ENCODE peak calls at places on chromosomes 12 and 14, in eight cellular contexts. P is HepG2; O is transverse colon; J is lung; U is pancreas; R is endodermal cell; N is CD4-positive, alpha-beta memory T cell; G is upper lobe of right lung. D is an unnamed sample. For H3K9me3, the result is how much of the 10 kb centered on the place peaks cover.

GRCh38 chr12:124469193-124469888 is 98.1 kb downstream of the NCOR2 start:
- DNase-seq in O (no peak), G (no peak), J (no peak), P (no peak), R (peak), N (peak), U (no peak), D (no peak)

GRCh38 chr12:5383961-5384360 is 47.9 kb upstream of the NTF3 start:
- DNase-seq in G (no peak), U (no peak), J (no peak), N (no peak), P (no peak), O (no peak), R (no peak), D (no peak)

GRCh38 chr12:58441483-58441882 is 478.8 kb downstream of the LRIG3 start:
- DNase-seq in G (no peak), J (no peak), U (no peak), R (no peak), P (no peak), N (no peak), O (no peak), D (no peak)

GRCh38 chr12:89433634-89434033 is 81.3 kb upstream of the DUSP6 start:
- DNase-seq in P (no peak), J (no peak), O (no peak), U (no peak), N (no peak), G (no peak), R (no peak), D (no peak)

GRCh38 chr14:47277703-47278102 is 397.7 kb downstream of the MDGA2 start:
- DNase-seq in G (no peak), P (no peak), O (no peak), N (no peak), J (peak), R (peak), U (no peak), D (no peak)

GRCh38 chr12:90974286-90974685 is 19.3 kb upstream of the CCER1 start:
- DNase-seq in U (no peak), R (no peak), N (no peak), O (no peak), J (no peak), P (no peak), G (no peak), D (no peak)

GRCh38 chr14:90045608-90046007 is 16.2 kb upstream of the KCNK13 start:
- DNase-seq in O (no peak), J (no peak), U (no peak), R (no peak), G (no peak), P (peak), N (no peak), D (no peak)

GRCh38 chr14:75274899-75275569 is 3.6 kb upstream of the FOS start:
- DNase-seq in N (peak), G (peak), R (peak), J (peak), O (peak), P (no peak), U (peak), D (no peak)

GRCh38 chr14:53338192-53338591 is 185.1 kb upstream of the DDHD1 start:
- DNase-seq in J (no peak), R (no peak), P (no peak), O (no peak), N (no peak), G (no peak), U (no peak), D (peak)

GRCh38 chr14:104254735-104255400 is 116.5 kb downstream of the KIF26A start:
- DNase-seq in U (no peak), N (no peak), R (no peak), O (no peak), P (no peak), G (no peak), J (no peak), D (no peak)

GRCh38 chr14:67359319-67359774 is 257 bp downstream of the ATP6V1D start:
- DNase-seq in N (no peak), U (peak), R (no peak), J (peak), G (no peak), P (peak), O (peak), D (peak)

GRCh38 chr12:106084048-106084671 is 54.6 kb downstream of the NUAK1 start:
- DNase-seq in N (no peak), O (no peak), R (peak), G (no peak), J (no peak), U (no peak), P (peak), D (no peak)

GRCh38 chr12:109621864-109622485 is 48.4 kb downstream of the MVK start:
- DNase-seq in U (no peak), O (no peak), R (no peak), N (no peak), J (no peak), P (no peak), G (no peak), D (no peak)

GRCh38 chr12:94676922-94677321 is 26.6 kb upstream of the TMCC3 start:
- DNase-seq in O (no peak), G (no peak), P (no peak), J (no peak), N (no peak), U (no peak), R (peak), D (no peak)

GRCh38 chr14:45198551-45198950 is 54.5 kb downstream of the MIS18BP1 start:
- DNase-seq in P (no peak), G (no peak), U (no peak), N (no peak), J (no peak), O (no peak), R (no peak), D (no peak)

GRCh38 chr12:47219243-47219642 is 139.5 kb upstream of the AMIGO2 start:
- DNase-seq in N (no peak), G (no peak), J (no peak), O (no peak), R (no peak), P (no peak), U (no peak), D (no peak)

GRCh38 chr14:56160058-56160457 is 41.8 kb downstream of the PELI2 start:
- DNase-seq in G (no peak), P (no peak), J (no peak), U (no peak), R (no peak), O (no peak), N (no peak), D (no peak)

GRCh38 chr14:56154321-56154720 is 36.1 kb downstream of the PELI2 start:
- DNase-seq in P (no peak), J (no peak), U (no peak), R (no peak), G (no peak), N (no peak), O (no peak), D (no peak)

GRCh38 chr14:56161658-56162057 is 43.4 kb downstream of the PELI2 start:
- DNase-seq in O (no peak), U (no peak), J (no peak), P (no peak), R (no peak), N (no peak), G (no peak), D (no peak)

GRCh38 chr14:56156096-56156495 is 37.9 kb downstream of the PELI2 start:
- DNase-seq in P (no peak), O (no peak), U (no peak), J (no peak), N (no peak), R (no peak), G (no peak), D (no peak)

GRCh38 chr14:56159066-56159465 is 40.9 kb downstream of the PELI2 start:
- DNase-seq in N (no peak), G (no peak), O (no peak), P (no peak), J (no peak), U (no peak), R (no peak), D (no peak)
- H3K9me3 ChIP-seq in N (under half), G (under half), O (under half), P (under half), J (under half), U (under half), R (under half), D (under half)

GRCh38 chr12:117189725-117190209 is 503 bp downstream of the FBXO21 start:
- DNase-seq in O (peak), G (peak), U (peak), P (peak), R (peak), J (no peak), N (no peak), D (no peak)
- H3K27ac ChIP-seq in O (peak), G (peak), U (peak), P (peak), R (peak), J (peak), N (peak), D (peak)

GRCh38 chr14:29311983-29312382 is 545.4 kb downstream of the FOXG1 start:
- DNase-seq in G (no peak), N (no peak), U (no peak), P (no peak), J (no peak), R (no peak), O (no peak), D (no peak)

GRCh38 chr14:29320261-29320660 is 553.7 kb downstream of the FOXG1 start:
- DNase-seq in P (no peak), U (no peak), R (no peak), J (no peak), N (no peak), G (no peak), O (no peak), D (no peak)

GRCh38 chr14:29321646-29322045 is 555.1 kb downstream of the FOXG1 start:
- DNase-seq in J (no peak), R (no peak), O (no peak), N (no peak), U (no peak), P (no peak), G (no peak), D (peak)

GRCh38 chr14:29317423-29317822 is 550.8 kb downstream of the FOXG1 start:
- DNase-seq in N (no peak), R (no peak), P (no peak), O (no peak), U (no peak), G (no peak), J (no peak), D (no peak)

GRCh38 chr14:29316936-29317335 is 550.3 kb downstream of the FOXG1 start:
- DNase-seq in U (no peak), G (no peak), R (no peak), P (no peak), N (no peak), O (no peak), J (no peak), D (no peak)
- H3K9me3 ChIP-seq in U (under half), G (under half), R (under half), P (half or more), N (under half), O (under half), J (under half), D (under half)

GRCh38 chr12:26643532-26644315 is 189.3 kb downstream of the ITPR2 start:
- DNase-seq in O (no peak), G (no peak), P (no peak), N (no peak), U (no peak), J (no peak), R (peak), D (no peak)
- H3K27ac ChIP-seq in O (peak), G (no peak), P (no peak), N (no peak), U (no peak), J (no peak), R (no peak), D (no peak)

DNA sequence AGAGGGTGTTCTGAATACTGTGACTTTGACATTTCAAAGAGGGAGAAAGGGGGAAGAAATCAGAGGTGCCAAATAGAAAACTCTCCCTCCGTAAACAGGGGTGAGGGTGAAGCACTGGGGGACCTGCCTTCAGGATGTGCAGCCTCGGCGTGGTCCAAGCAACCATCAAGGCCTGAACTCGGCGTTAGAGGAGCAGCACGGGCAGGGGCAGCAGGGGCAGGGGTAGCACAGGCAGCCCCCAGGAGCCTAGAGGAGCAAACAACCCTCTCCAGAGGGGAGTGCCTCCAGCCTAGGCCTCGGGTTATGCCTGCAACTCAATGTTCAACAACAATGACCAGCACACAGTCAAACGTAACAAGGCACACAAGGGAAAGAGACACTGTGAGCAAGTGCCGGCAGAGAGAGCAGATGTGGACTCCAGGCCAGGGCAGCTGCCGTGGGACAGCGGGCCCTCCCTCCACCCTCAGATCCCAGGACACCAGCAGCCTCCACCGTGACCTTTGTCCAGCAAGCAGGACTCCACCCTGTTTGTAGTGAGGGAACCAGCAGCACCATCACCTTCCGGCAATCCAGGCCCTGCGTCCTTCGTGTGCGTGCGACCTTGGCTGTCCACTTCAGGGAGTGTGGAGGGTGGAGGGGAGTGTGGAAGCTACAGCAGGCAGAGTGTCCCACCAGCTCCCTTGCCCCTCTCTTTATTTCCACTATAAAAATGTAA is 18.0 kb downstream of the GALNT9 start:
- DNase-seq in P (no peak), N (no peak), U (no peak), J (no peak), R (no peak), O (no peak), G (no peak), D (no peak)
- H3K9me3 ChIP-seq in P (under half), N (under half), U (under half), J (under half), R (under half), O (under half), G (under half), D (half or more)

DNA sequence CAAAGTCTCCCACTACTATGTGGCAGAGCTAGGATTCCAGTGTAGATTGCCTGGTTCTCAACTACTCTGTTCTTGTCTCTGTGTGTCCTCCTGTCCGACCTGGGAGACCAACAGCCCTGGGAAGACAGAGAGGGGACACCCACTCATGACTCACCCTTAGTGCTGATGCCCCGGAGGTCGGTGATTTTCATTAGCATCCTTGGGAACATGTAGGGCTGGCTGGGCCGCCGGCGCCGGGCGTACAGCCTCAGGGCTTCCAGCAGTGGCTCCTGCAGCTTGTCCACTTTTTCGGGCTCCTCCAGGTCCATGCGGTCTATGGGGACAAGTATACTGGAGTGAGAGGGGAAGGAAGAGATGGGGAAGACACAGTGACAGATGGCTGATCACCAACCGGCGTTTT is 5.9 kb upstream of the ITGB7 start:
- DNase-seq in U (no peak), G (no peak), P (no peak), J (no peak), N (no peak), R (no peak), O (no peak), D (no peak)
- H3K27ac ChIP-seq in U (no peak), G (no peak), P (no peak), J (no peak), N (peak), R (no peak), O (no peak), D (no peak)